ENCODE peak calls at places on chromosomes 6 and 20, in eight cellular contexts. One of them, this sample, is unnamed. For H3K9me3, the result is how much of the 10 kb centered on the place peaks cover.

GRCh38 chr6:134474980-134475379 is 157.1 kb upstream of the SGK1 start:
- DNase-seq in aorta: no peak
- DNase-seq in uterus: no peak
- DNase-seq in CD8-positive, alpha-beta memory T cell: no peak
- DNase-seq in AG04450: no peak
- DNase-seq in stomach: no peak
- DNase-seq in fibroblast of lung: no peak
- DNase-seq in cardiac muscle cell: no peak
- DNase-seq in this sample: no peak

GRCh38 chr20:58956078-58956477 is 25.0 kb upstream of the NELFCD start:
- DNase-seq in aorta: no peak
- DNase-seq in uterus: no peak
- DNase-seq in CD8-positive, alpha-beta memory T cell: no peak
- DNase-seq in AG04450: no peak
- DNase-seq in stomach: no peak
- DNase-seq in fibroblast of lung: no peak
- DNase-seq in cardiac muscle cell: no peak
- DNase-seq in this sample: no peak

GRCh38 chr6:111686249-111686997 is 80.7 kb upstream of the TRAF3IP2 start:
- DNase-seq in aorta: no peak
- DNase-seq in uterus: no peak
- DNase-seq in CD8-positive, alpha-beta memory T cell: no peak
- DNase-seq in AG04450: no peak
- DNase-seq in stomach: no peak
- DNase-seq in fibroblast of lung: no peak
- DNase-seq in cardiac muscle cell: no peak
- DNase-seq in this sample: peak

GRCh38 chr6:37004044-37004984 is 1.1 kb upstream of the FGD2 start:
- DNase-seq in aorta: peak
- DNase-seq in uterus: no peak
- DNase-seq in CD8-positive, alpha-beta memory T cell: no peak
- DNase-seq in AG04450: no peak
- DNase-seq in stomach: no peak
- DNase-seq in fibroblast of lung: no peak
- DNase-seq in cardiac muscle cell: no peak
- DNase-seq in this sample: no peak

GRCh38 chr6:44681782-44682181 is 294.3 kb downstream of the CDC5L start:
- DNase-seq in aorta: no peak
- DNase-seq in uterus: no peak
- DNase-seq in CD8-positive, alpha-beta memory T cell: no peak
- DNase-seq in AG04450: no peak
- DNase-seq in stomach: no peak
- DNase-seq in fibroblast of lung: peak
- DNase-seq in cardiac muscle cell: peak
- DNase-seq in this sample: no peak

GRCh38 chr20:32329817-32330554 is 28.1 kb upstream of the ASXL1 start:
- DNase-seq in aorta: no peak
- DNase-seq in uterus: no peak
- DNase-seq in CD8-positive, alpha-beta memory T cell: no peak
- DNase-seq in AG04450: no peak
- DNase-seq in stomach: no peak
- DNase-seq in fibroblast of lung: no peak
- DNase-seq in cardiac muscle cell: no peak
- DNase-seq in this sample: no peak

GRCh38 chr6:141107562-141108160 is 1025.1 kb upstream of the GJE1 start:
- DNase-seq in aorta: no peak
- DNase-seq in uterus: no peak
- DNase-seq in CD8-positive, alpha-beta memory T cell: no peak
- DNase-seq in AG04450: no peak
- DNase-seq in stomach: no peak
- DNase-seq in fibroblast of lung: peak
- DNase-seq in cardiac muscle cell: no peak
- DNase-seq in this sample: no peak

GRCh38 chr6:139390447-139390846 is 16.0 kb upstream of the CITED2 start:
- DNase-seq in aorta: no peak
- DNase-seq in uterus: no peak
- DNase-seq in CD8-positive, alpha-beta memory T cell: no peak
- DNase-seq in AG04450: no peak
- DNase-seq in stomach: no peak
- DNase-seq in fibroblast of lung: no peak
- DNase-seq in cardiac muscle cell: no peak
- DNase-seq in this sample: no peak

GRCh38 chr20:42483694-42484303 is 705.9 kb downstream of the PTPRT start:
- DNase-seq in aorta: no peak
- DNase-seq in uterus: no peak
- DNase-seq in CD8-positive, alpha-beta memory T cell: no peak
- DNase-seq in AG04450: no peak
- DNase-seq in stomach: no peak
- DNase-seq in fibroblast of lung: no peak
- DNase-seq in cardiac muscle cell: peak
- DNase-seq in this sample: peak

GRCh38 chr6:62626661-62627060 is 340.6 kb upstream of the KHDRBS2 start:
- DNase-seq in aorta: no peak
- DNase-seq in uterus: no peak
- DNase-seq in CD8-positive, alpha-beta memory T cell: no peak
- DNase-seq in AG04450: no peak
- DNase-seq in stomach: no peak
- DNase-seq in fibroblast of lung: no peak
- DNase-seq in cardiac muscle cell: no peak
- DNase-seq in this sample: no peak

GRCh38 chr6:139764498-139764986 is 390.1 kb upstream of the CITED2 start:
- DNase-seq in aorta: no peak
- DNase-seq in uterus: peak
- DNase-seq in CD8-positive, alpha-beta memory T cell: no peak
- DNase-seq in AG04450: peak
- DNase-seq in stomach: no peak
- DNase-seq in fibroblast of lung: peak
- DNase-seq in cardiac muscle cell: peak
- DNase-seq in this sample: no peak

GRCh38 chr6:5507056-5507722 is 245.9 kb downstream of the FARS2 start:
- DNase-seq in aorta: no peak
- DNase-seq in uterus: no peak
- DNase-seq in CD8-positive, alpha-beta memory T cell: no peak
- DNase-seq in AG04450: no peak
- DNase-seq in stomach: no peak
- DNase-seq in fibroblast of lung: no peak
- DNase-seq in cardiac muscle cell: no peak
- DNase-seq in this sample: no peak

GRCh38 chr6:84521419-84522001 is 242.9 kb downstream of the TBX18 start:
- DNase-seq in aorta: no peak
- DNase-seq in uterus: no peak
- DNase-seq in CD8-positive, alpha-beta memory T cell: no peak
- DNase-seq in AG04450: no peak
- DNase-seq in stomach: no peak
- DNase-seq in fibroblast of lung: peak
- DNase-seq in cardiac muscle cell: no peak
- DNase-seq in this sample: no peak

DNA sequence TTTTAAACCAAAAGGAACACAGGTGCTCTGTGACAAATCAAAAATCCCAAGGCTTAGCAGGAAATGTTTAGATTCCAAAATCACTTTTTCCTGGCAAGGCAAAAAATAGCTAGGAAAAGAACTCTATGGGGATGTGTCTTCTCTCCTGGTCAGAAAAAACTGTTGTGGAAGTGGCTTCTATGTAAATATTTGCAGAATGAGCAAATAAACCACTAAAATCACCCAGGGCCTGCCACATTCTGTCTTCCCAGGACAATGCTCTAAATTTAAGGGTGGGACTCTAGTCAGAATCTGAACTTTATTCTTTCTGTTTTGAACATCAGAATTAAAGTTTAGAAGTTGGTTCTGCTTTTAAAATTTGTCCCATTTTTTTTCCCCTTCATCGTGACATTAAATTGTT is 29.3 kb downstream of the GCM1 start:
- DNase-seq in aorta: no peak
- DNase-seq in uterus: no peak
- DNase-seq in CD8-positive, alpha-beta memory T cell: no peak
- DNase-seq in AG04450: no peak
- DNase-seq in stomach: no peak
- DNase-seq in fibroblast of lung: peak
- DNase-seq in cardiac muscle cell: no peak
- DNase-seq in this sample: no peak
- H3K4me3 ChIP-seq in aorta: no peak
- H3K4me3 ChIP-seq in uterus: no peak
- H3K4me3 ChIP-seq in CD8-positive, alpha-beta memory T cell: no peak
- H3K4me3 ChIP-seq in AG04450: no peak
- H3K4me3 ChIP-seq in stomach: no peak
- H3K4me3 ChIP-seq in fibroblast of lung: no peak
- H3K4me3 ChIP-seq in cardiac muscle cell: no peak
- H3K4me3 ChIP-seq in this sample: no peak

GRCh38 chr6:118635909-118636735 is 15.3 kb downstream of the CEP85L start:
- DNase-seq in aorta: no peak
- DNase-seq in uterus: no peak
- DNase-seq in CD8-positive, alpha-beta memory T cell: no peak
- DNase-seq in AG04450: no peak
- DNase-seq in stomach: no peak
- DNase-seq in fibroblast of lung: peak
- DNase-seq in cardiac muscle cell: no peak
- DNase-seq in this sample: no peak
- H3K9me3 ChIP-seq in aorta: under half
- H3K9me3 ChIP-seq in uterus: under half
- H3K9me3 ChIP-seq in CD8-positive, alpha-beta memory T cell: under half
- H3K9me3 ChIP-seq in AG04450: under half
- H3K9me3 ChIP-seq in stomach: under half
- H3K9me3 ChIP-seq in fibroblast of lung: under half
- H3K9me3 ChIP-seq in cardiac muscle cell: under half
- H3K9me3 ChIP-seq in this sample: under half

GRCh38 chr6:25224237-25224636 is 54.9 kb upstream of the CARMIL1 start:
- DNase-seq in aorta: no peak
- DNase-seq in uterus: no peak
- DNase-seq in CD8-positive, alpha-beta memory T cell: no peak
- DNase-seq in AG04450: no peak
- DNase-seq in stomach: no peak
- DNase-seq in fibroblast of lung: no peak
- DNase-seq in cardiac muscle cell: no peak
- DNase-seq in this sample: no peak

GRCh38 chr6:25222006-25222715 is 57.0 kb upstream of the CARMIL1 start:
- DNase-seq in aorta: no peak
- DNase-seq in uterus: no peak
- DNase-seq in CD8-positive, alpha-beta memory T cell: no peak
- DNase-seq in AG04450: no peak
- DNase-seq in stomach: no peak
- DNase-seq in fibroblast of lung: no peak
- DNase-seq in cardiac muscle cell: no peak
- DNase-seq in this sample: no peak

GRCh38 chr6:25219581-25220249 is 59.5 kb upstream of the CARMIL1 start:
- DNase-seq in aorta: no peak
- DNase-seq in uterus: no peak
- DNase-seq in CD8-positive, alpha-beta memory T cell: no peak
- DNase-seq in AG04450: no peak
- DNase-seq in stomach: no peak
- DNase-seq in fibroblast of lung: no peak
- DNase-seq in cardiac muscle cell: no peak
- DNase-seq in this sample: no peak

GRCh38 chr6:25220853-25221252 is 58.3 kb upstream of the CARMIL1 start:
- DNase-seq in aorta: no peak
- DNase-seq in uterus: no peak
- DNase-seq in CD8-positive, alpha-beta memory T cell: no peak
- DNase-seq in AG04450: no peak
- DNase-seq in stomach: no peak
- DNase-seq in fibroblast of lung: no peak
- DNase-seq in cardiac muscle cell: no peak
- DNase-seq in this sample: no peak

DNA sequence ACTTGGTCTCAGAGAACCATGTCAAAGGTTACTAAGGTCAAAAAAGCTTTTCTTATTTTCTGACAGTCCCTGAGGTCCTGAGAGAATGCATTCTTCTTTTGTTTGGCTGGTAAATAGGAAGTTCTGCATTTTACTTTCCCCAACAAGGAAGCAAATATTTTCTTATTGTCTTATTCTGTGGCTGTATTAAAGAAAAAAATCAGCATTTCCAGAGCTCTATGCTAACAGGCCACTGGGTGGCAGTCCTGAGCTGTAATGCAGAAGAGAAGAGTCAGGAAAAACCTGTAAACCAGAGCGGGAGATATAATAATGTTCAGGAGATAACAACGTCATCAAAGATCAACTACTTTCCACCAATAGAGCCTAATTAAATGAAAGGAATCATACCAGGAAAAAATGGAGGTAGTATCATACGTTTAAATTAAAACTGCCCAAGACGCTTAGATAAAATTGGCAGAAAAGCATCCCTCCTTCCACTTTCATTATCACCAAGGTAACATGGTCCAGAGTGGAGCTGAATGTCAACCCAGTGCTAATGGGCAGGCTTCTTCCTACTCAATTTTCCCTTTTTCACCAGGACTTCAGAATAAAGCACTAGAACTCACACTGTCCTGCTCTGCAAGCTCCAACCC is 55.6 kb upstream of the CARMIL1 start:
- DNase-seq in aorta: peak
- DNase-seq in uterus: peak
- DNase-seq in CD8-positive, alpha-beta memory T cell: peak
- DNase-seq in AG04450: peak
- DNase-seq in stomach: peak
- DNase-seq in fibroblast of lung: peak
- DNase-seq in cardiac muscle cell: peak
- DNase-seq in this sample: peak
- H3K4me3 ChIP-seq in aorta: peak
- H3K4me3 ChIP-seq in uterus: peak
- H3K4me3 ChIP-seq in CD8-positive, alpha-beta memory T cell: no peak
- H3K4me3 ChIP-seq in AG04450: peak
- H3K4me3 ChIP-seq in stomach: peak
- H3K4me3 ChIP-seq in fibroblast of lung: peak
- H3K4me3 ChIP-seq in cardiac muscle cell: no peak
- H3K4me3 ChIP-seq in this sample: peak

GRCh38 chr6:125293587-125293986 is 8.2 kb downstream of the HDDC2 start:
- DNase-seq in aorta: no peak
- DNase-seq in uterus: no peak
- DNase-seq in CD8-positive, alpha-beta memory T cell: no peak
- DNase-seq in AG04450: no peak
- DNase-seq in stomach: no peak
- DNase-seq in fibroblast of lung: no peak
- DNase-seq in cardiac muscle cell: no peak
- DNase-seq in this sample: no peak

GRCh38 chr6:125285353-125285752 is 16.4 kb downstream of the HDDC2 start:
- DNase-seq in aorta: no peak
- DNase-seq in uterus: no peak
- DNase-seq in CD8-positive, alpha-beta memory T cell: no peak
- DNase-seq in AG04450: no peak
- DNase-seq in stomach: no peak
- DNase-seq in fibroblast of lung: no peak
- DNase-seq in cardiac muscle cell: no peak
- DNase-seq in this sample: no peak

GRCh38 chr6:125285936-125286335 is 15.8 kb downstream of the HDDC2 start:
- DNase-seq in aorta: no peak
- DNase-seq in uterus: no peak
- DNase-seq in CD8-positive, alpha-beta memory T cell: no peak
- DNase-seq in AG04450: no peak
- DNase-seq in stomach: no peak
- DNase-seq in fibroblast of lung: no peak
- DNase-seq in cardiac muscle cell: no peak
- DNase-seq in this sample: no peak

DNA sequence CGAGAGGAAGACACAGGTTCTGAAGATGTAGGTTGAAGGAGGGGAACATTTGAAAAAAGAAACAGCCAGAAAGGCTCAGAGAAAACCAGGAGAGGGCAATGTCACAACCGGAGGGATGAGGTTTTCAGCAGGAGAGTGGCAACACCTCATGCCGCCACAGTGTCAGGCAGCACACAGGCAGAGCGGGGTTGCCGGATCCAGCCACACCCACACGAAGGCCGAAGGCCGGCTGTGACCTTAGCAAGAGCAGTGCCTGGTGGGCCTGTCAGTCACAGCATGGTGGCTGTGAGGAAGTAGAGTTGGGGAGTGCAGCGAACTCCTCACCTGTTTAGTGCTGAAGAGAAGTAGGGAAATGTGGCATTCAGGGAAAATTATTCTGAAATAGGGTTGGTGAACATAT is 14.0 kb downstream of the HDDC2 start:
- DNase-seq in aorta: no peak
- DNase-seq in uterus: no peak
- DNase-seq in CD8-positive, alpha-beta memory T cell: no peak
- DNase-seq in AG04450: no peak
- DNase-seq in stomach: no peak
- DNase-seq in fibroblast of lung: no peak
- DNase-seq in cardiac muscle cell: no peak
- DNase-seq in this sample: no peak
- H3K9me3 ChIP-seq in aorta: under half
- H3K9me3 ChIP-seq in uterus: under half
- H3K9me3 ChIP-seq in CD8-positive, alpha-beta memory T cell: under half
- H3K9me3 ChIP-seq in AG04450: under half
- H3K9me3 ChIP-seq in stomach: under half
- H3K9me3 ChIP-seq in fibroblast of lung: under half
- H3K9me3 ChIP-seq in cardiac muscle cell: under half
- H3K9me3 ChIP-seq in this sample: under half